ENCODE peak calls at places on chromosomes 5 and 9, in ten cellular contexts. J, W, P, Y, X, Z, K, I, E and R are unnamed samples.

GRCh38 chr5:175766963-175767362 is 104.4 kb upstream of the CPLX2 start:
- DNase-seq in J (no peak), W (no peak), P (no peak), Y (no peak), X (no peak), Z (no peak), K (no peak), I (no peak), E (no peak), R (no peak)

GRCh38 chr9:90508940-90509339 is 133.7 kb downstream of the DIRAS2 start:
- DNase-seq in J (no peak), W (no peak), P (no peak), Y (no peak), X (no peak), Z (no peak), K (no peak), I (no peak), E (no peak), R (no peak)

GRCh38 chr5:114969482-114969881 is 200.2 kb downstream of the TRIM36 start:
- DNase-seq in J (no peak), W (no peak), P (no peak), Y (no peak), X (no peak), Z (no peak), K (no peak), I (no peak), E (no peak), R (no peak)

GRCh38 chr5:138458856-138459255 is 6.4 kb upstream of the EGR1 start:
- DNase-seq in J (no peak), W (no peak), P (no peak), Y (no peak), X (no peak), Z (no peak), K (no peak), I (no peak), E (no peak), R (no peak)

GRCh38 chr5:166320923-166321480 is 1970.4 kb upstream of the WWC1 start:
- DNase-seq in J (no peak), W (no peak), P (no peak), Y (no peak), X (no peak), Z (no peak), K (no peak), I (no peak), E (no peak), R (no peak)

GRCh38 chr9:16870606-16871357 is at the start of gene BNC2:
- DNase-seq in J (peak; percentile 24), W (peak; percentile 54), P (peak; percentile 78), Y (peak; percentile 21), X (no peak), Z (peak; percentile 27), K (no peak), I (peak; percentile 48), E (peak; percentile 52), R (no peak)

GRCh38 chr5:90022002-90022710 is 387.4 kb downstream of the CETN3 start:
- DNase-seq in J (no peak), W (no peak), P (no peak), Y (no peak), X (no peak), Z (no peak), K (no peak), I (peak; percentile 2), E (peak; percentile 19), R (no peak)

GRCh38 chr9:104795082-104795481 is 31.2 kb downstream of the NIPSNAP3B start:
- DNase-seq in J (no peak), W (no peak), P (no peak), Y (no peak), X (no peak), Z (no peak), K (no peak), I (no peak), E (no peak), R (no peak)

GRCh38 chr5:11973469-11973868 is 69.2 kb upstream of the CTNND2 start:
- DNase-seq in J (no peak), W (no peak), P (no peak), Y (no peak), X (no peak), Z (no peak), K (no peak), I (no peak), E (no peak), R (no peak)

GRCh38 chr5:109410389-109411174 is 808 bp upstream of the PJA2 start:
- DNase-seq in J (no peak), W (peak; percentile 43), P (peak; percentile 54), Y (peak; percentile 26), X (peak; percentile 6), Z (peak; percentile 14), K (no peak), I (peak; percentile 68), E (peak; percentile 78), R (peak; percentile 55)

GRCh38 chr5:24633705-24634325 is 11.0 kb downstream of the CDH10 start:
- DNase-seq in J (peak; percentile 79), W (peak; percentile 13), P (no peak), Y (peak; percentile 8), X (no peak), Z (no peak), K (no peak), I (peak; percentile 83), E (peak; percentile 7), R (no peak)

GRCh38 chr5:89729623-89730390 is 679.7 kb downstream of the CETN3 start:
- DNase-seq in J (no peak), W (peak; percentile 4), P (no peak), Y (no peak), X (no peak), Z (no peak), K (no peak), I (peak; percentile 21), E (no peak), R (no peak)

GRCh38 chr5:218457-219289 is 553 bp downstream of the SDHA start:
- DNase-seq in J (peak; percentile 28), W (no peak), P (peak; percentile 49), Y (no peak), X (peak; percentile 5), Z (no peak), K (no peak), I (peak; percentile 71), E (peak; percentile 39), R (no peak)

GRCh38 chr5:151662805-151663204 is 23.9 kb downstream of the SPARC start:
- DNase-seq in J (no peak), W (no peak), P (no peak), Y (peak; percentile 37), X (no peak), Z (peak; percentile 21), K (no peak), I (no peak), E (no peak), R (no peak)

GRCh38 chr5:14004598-14005394 is 60.3 kb upstream of the DNAH5 start:
- DNase-seq in J (no peak), W (no peak), P (no peak), Y (no peak), X (no peak), Z (no peak), K (no peak), I (no peak), E (no peak), R (no peak)

GRCh38 chr5:1421521-1422341 is 23.5 kb downstream of the SLC6A3 start:
- DNase-seq in J (no peak), W (no peak), P (no peak), Y (no peak), X (no peak), Z (no peak), K (no peak), I (no peak), E (no peak), R (no peak)

GRCh38 chr9:93093081-93093448 is 3.0 kb upstream of the CARD19 start:
- DNase-seq in J (no peak), W (no peak), P (no peak), Y (no peak), X (no peak), Z (no peak), K (no peak), I (no peak), E (no peak), R (no peak)

GRCh38 chr9:93136011-93136440 is 2.0 kb upstream of the NINJ1 start:
- DNase-seq in J (no peak), W (no peak), P (no peak), Y (no peak), X (no peak), Z (no peak), K (no peak), I (no peak), E (peak; percentile 48), R (no peak)

GRCh38 chr5:60535198-60535597 is 164.8 kb downstream of the DEPDC1B start:
- DNase-seq in J (no peak), W (no peak), P (no peak), Y (no peak), X (no peak), Z (no peak), K (no peak), I (no peak), E (no peak), R (no peak)